ENCODE peak calls at places on chromosomes 13 and 19, in seven cellular contexts. W, P, L, N, F, D and Q are unnamed samples.

GRCh38 chr19:46040952-46041500 is at the start of gene IGFL4:
- DNase-seq in W (no peak), P (peak; percentile 47), L (no peak), N (no peak), F (no peak), D (no peak), Q (no peak)

GRCh38 chr19:1668339-1669123 is 16.1 kb upstream of the TCF3 start:
- DNase-seq in W (peak; percentile 54), P (no peak), L (no peak), N (no peak), F (no peak), D (no peak), Q (peak; percentile 66)

GRCh38 chr13:89034015-89034414 is 1362.8 kb downstream of the SLITRK5 start:
- DNase-seq in W (no peak), P (no peak), L (no peak), N (no peak), F (no peak), D (no peak), Q (no peak)

GRCh38 chr13:46577656-46578589 is 25.0 kb downstream of the LRCH1 start:
- DNase-seq in W (no peak), P (no peak), L (no peak), N (no peak), F (no peak), D (no peak), Q (no peak)

GRCh38 chr19:19956431-19957075 is 55.8 kb downstream of the ZNF93 start:
- DNase-seq in W (peak; percentile 87), P (no peak), L (no peak), N (no peak), F (no peak), D (no peak), Q (peak; percentile 56)

GRCh38 chr19:53132231-53132991 is at the start of gene ZNF415:
- DNase-seq in W (peak; percentile 96), P (peak; percentile 42), L (peak; percentile 92), N (peak; percentile 88), F (no peak), D (peak; percentile 74), Q (peak; percentile 87)

GRCh38 chr19:38224014-38224862 is at the start of gene DPF1:
- DNase-seq in W (peak; percentile 93), P (peak; percentile 44), L (peak; percentile 73), N (no peak), F (peak; percentile 76), D (peak; percentile 70), Q (peak; percentile 93)

GRCh38 chr13:37026778-37027177 is 26.2 kb downstream of the EXOSC8 start:
- DNase-seq in W (no peak), P (peak; percentile 17), L (no peak), N (no peak), F (no peak), D (no peak), Q (no peak)

GRCh38 chr13:51346397-51346796 is 6.9 kb downstream of the SERPINE3 start:
- DNase-seq in W (no peak), P (no peak), L (no peak), N (no peak), F (no peak), D (no peak), Q (no peak)

GRCh38 chr19:10919352-10920287 is 8.8 kb downstream of the YIPF2 start:
- DNase-seq in W (no peak), P (no peak), L (no peak), N (peak; percentile 61), F (no peak), D (no peak), Q (no peak)

GRCh38 chr13:44465318-44465717 is 91.7 kb downstream of the SERP2 start:
- DNase-seq in W (no peak), P (peak; percentile 41), L (no peak), N (no peak), F (no peak), D (no peak), Q (no peak)

GRCh38 chr19:51441410-51442390 is 16.6 kb downstream of the SIGLEC8 start:
- DNase-seq in W (no peak), P (no peak), L (no peak), N (no peak), F (peak; percentile 91), D (no peak), Q (no peak)

GRCh38 chr13:51806571-51806970 is 2.6 kb upstream of the DHRS12 start:
- DNase-seq in W (no peak), P (peak; percentile 37), L (no peak), N (peak; percentile 77), F (peak; percentile 35), D (peak; percentile 28), Q (no peak)

GRCh38 chr13:91482427-91482826 is 84.0 kb downstream of the GPC5 start:
- DNase-seq in W (peak; percentile 78), P (no peak), L (no peak), N (no peak), F (peak; percentile 4), D (peak; percentile 34), Q (no peak)

GRCh38 chr13:114127473-114128347 is 4.7 kb downstream of the RASA3 start:
- DNase-seq in W (no peak), P (no peak), L (no peak), N (no peak), F (no peak), D (no peak), Q (no peak)

GRCh38 chr19:14015454-14016035 is 9.4 kb upstream of the RFX1 start:
- DNase-seq in W (no peak), P (no peak), L (no peak), N (no peak), F (no peak), D (no peak), Q (no peak)

GRCh38 chr13:46154136-46154854 is 27.7 kb downstream of the LCP1 start:
- DNase-seq in W (no peak), P (no peak), L (no peak), N (no peak), F (no peak), D (no peak), Q (no peak)

GRCh38 chr19:38862321-38863059 is 12.7 kb upstream of the HNRNPL start:
- DNase-seq in W (peak; percentile 1), P (no peak), L (no peak), N (peak; percentile 55), F (no peak), D (no peak), Q (no peak)

GRCh38 chr13:42753697-42754096 is 27.7 kb upstream of the FAM216B start:
- DNase-seq in W (no peak), P (no peak), L (no peak), N (no peak), F (no peak), D (no peak), Q (no peak)

GRCh38 chr19:497861-498590 is 1.7 kb downstream of the MADCAM1 start:
- DNase-seq in W (no peak), P (no peak), L (no peak), N (no peak), F (no peak), D (no peak), Q (no peak)

GRCh38 chr19:15463865-15464371 is 426 bp downstream of the RASAL3 start:
- DNase-seq in W (no peak), P (no peak), L (no peak), N (no peak), F (peak; percentile 89), D (no peak), Q (no peak)

GRCh38 chr19:46386151-46386550 is 27.2 kb downstream of the CCDC8 start:
- DNase-seq in W (no peak), P (no peak), L (no peak), N (peak; percentile 4), F (peak; percentile 4), D (no peak), Q (no peak)

GRCh38 chr19:41876847-41877489 is at the start of gene CD79A:
- DNase-seq in W (no peak), P (no peak), L (no peak), N (no peak), F (peak; percentile 75), D (no peak), Q (no peak)

GRCh38 chr13:46270416-46270815 is 58.7 kb downstream of the LRRC63 start:
- DNase-seq in W (no peak), P (no peak), L (no peak), N (no peak), F (no peak), D (no peak), Q (no peak)

GRCh38 chr19:6425732-6426686 is 1.4 kb upstream of the KHSRP start:
- DNase-seq in W (no peak), P (no peak), L (no peak), N (no peak), F (peak; percentile 66), D (no peak), Q (no peak)

GRCh38 chr13:76331948-76332712 is 554.1 kb downstream of the KCTD12 start:
- DNase-seq in W (no peak), P (no peak), L (no peak), N (no peak), F (no peak), D (peak; percentile 47), Q (no peak)

GRCh38 chr13:114143806-114144605 is 11.6 kb upstream of the RASA3 start:
- DNase-seq in W (peak; percentile 76), P (no peak), L (no peak), N (peak; percentile 65), F (peak; percentile 38), D (no peak), Q (peak; percentile 69)

GRCh38 chr19:31678421-31678820 is 329.2 kb upstream of the TSHZ3 start:
- DNase-seq in W (no peak), P (no peak), L (no peak), N (no peak), F (no peak), D (no peak), Q (no peak)

GRCh38 chr13:52010890-52011689 is at the start of gene ATP7B:
- DNase-seq in W (peak; percentile 78), P (no peak), L (no peak), N (no peak), F (peak; percentile 58), D (no peak), Q (peak; percentile 55)

GRCh38 chr13:99434258-99434788 is 66.9 kb upstream of the TM9SF2 start:
- DNase-seq in W (no peak), P (no peak), L (no peak), N (no peak), F (no peak), D (no peak), Q (no peak)
- TF ChIP-seq CTCF in W (no peak), P (no peak), L (no peak), N (no peak), F (no peak), D (peak; percentile 19), Q (no peak)

GRCh38 chr13:34419025-34419424 is 523.0 kb upstream of the NBEA start:
- DNase-seq in W (no peak), P (no peak), L (no peak), N (no peak), F (no peak), D (no peak), Q (no peak)
- TF ChIP-seq CTCF in W (no peak), P (no peak), L (no peak), N (no peak), F (no peak), D (no peak), Q (no peak)

GRCh38 chr19:58554494-58555368 is at the start of gene CHMP2A:
- DNase-seq in W (peak; percentile 99), P (peak; percentile 81), L (peak; percentile 99), N (peak; percentile 98), F (peak; percentile 97), D (peak; percentile 94), Q (peak; percentile 99)
- TF ChIP-seq CTCF in W (no peak), P (no peak), L (no peak), N (no peak), F (no peak), D (no peak), Q (no peak)

DNA sequence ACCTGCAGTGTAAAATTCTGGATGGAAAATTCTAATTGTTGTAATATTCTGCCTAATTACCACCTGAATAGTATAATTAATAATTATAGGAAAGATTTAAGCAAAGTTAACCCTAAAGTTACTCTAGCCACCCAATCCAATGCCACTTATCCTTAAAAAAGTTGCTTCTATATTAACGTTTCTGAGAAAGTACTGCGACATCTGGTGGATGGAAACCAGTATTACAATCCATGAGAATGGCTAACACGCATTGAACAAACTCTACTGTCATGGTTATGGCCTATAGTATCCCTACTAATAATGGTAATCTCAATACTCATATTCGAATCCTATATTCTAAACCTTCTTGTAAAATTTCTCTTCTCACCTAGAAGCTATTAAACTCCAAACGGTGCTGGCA is 1551.8 kb downstream of the SLITRK1 start:
- DNase-seq in W (no peak), P (peak; percentile 20), L (no peak), N (no peak), F (peak; percentile 42), D (peak; percentile 4), Q (no peak)
- TF ChIP-seq CTCF in W (peak; percentile 61), P (peak; percentile 20), L (no peak), N (peak; percentile 16), F (peak; percentile 54), D (peak; percentile 42), Q (peak; percentile 79)